ENCODE peak calls at places on chromosomes 11 and 22, in eight cellular contexts. One of them, this sample, is unnamed.

GRCh38 chr11:26730711-26731460 is 9.0 kb upstream of the SLC5A12 start:
- DNase-seq in ovary: no peak
- DNase-seq in psoas muscle: no peak
- DNase-seq in left ventricle myocardium inferior: no peak
- DNase-seq in AG04450: no peak
- DNase-seq in sigmoid colon: no peak
- DNase-seq in heart right ventricle: no peak
- DNase-seq in dorsolateral prefrontal cortex: no peak
- DNase-seq in this sample: no peak

GRCh38 chr11:128845334-128845780 is 21.7 kb downstream of the KCNJ1 start:
- DNase-seq in ovary: no peak
- DNase-seq in psoas muscle: no peak
- DNase-seq in left ventricle myocardium inferior: no peak
- DNase-seq in AG04450: no peak
- DNase-seq in sigmoid colon: no peak
- DNase-seq in heart right ventricle: no peak
- DNase-seq in dorsolateral prefrontal cortex: no peak
- DNase-seq in this sample: no peak

GRCh38 chr11:117643606-117644300 is 153.3 kb downstream of the DSCAML1 start:
- DNase-seq in ovary: peak
- DNase-seq in psoas muscle: no peak
- DNase-seq in left ventricle myocardium inferior: no peak
- DNase-seq in AG04450: no peak
- DNase-seq in sigmoid colon: peak
- DNase-seq in heart right ventricle: no peak
- DNase-seq in dorsolateral prefrontal cortex: no peak
- DNase-seq in this sample: no peak

GRCh38 chr11:65117206-65118096 is at the start of gene ZNHIT2:
- DNase-seq in ovary: peak
- DNase-seq in psoas muscle: peak
- DNase-seq in left ventricle myocardium inferior: peak
- DNase-seq in AG04450: peak
- DNase-seq in sigmoid colon: peak
- DNase-seq in heart right ventricle: peak
- DNase-seq in dorsolateral prefrontal cortex: peak
- DNase-seq in this sample: peak

GRCh38 chr22:50072714-50073538 is 12.3 kb downstream of the MLC1 start:
- DNase-seq in ovary: no peak
- DNase-seq in psoas muscle: no peak
- DNase-seq in left ventricle myocardium inferior: no peak
- DNase-seq in AG04450: no peak
- DNase-seq in sigmoid colon: no peak
- DNase-seq in heart right ventricle: no peak
- DNase-seq in dorsolateral prefrontal cortex: no peak
- DNase-seq in this sample: no peak

GRCh38 chr11:2899080-2899783 is 13.7 kb upstream of the CDKN1C start:
- DNase-seq in ovary: no peak
- DNase-seq in psoas muscle: no peak
- DNase-seq in left ventricle myocardium inferior: no peak
- DNase-seq in AG04450: no peak
- DNase-seq in sigmoid colon: peak
- DNase-seq in heart right ventricle: no peak
- DNase-seq in dorsolateral prefrontal cortex: no peak
- DNase-seq in this sample: no peak

GRCh38 chr11:119584193-119585037 is 144.6 kb downstream of the NECTIN1 start:
- DNase-seq in ovary: peak
- DNase-seq in psoas muscle: peak
- DNase-seq in left ventricle myocardium inferior: no peak
- DNase-seq in AG04450: peak
- DNase-seq in sigmoid colon: peak
- DNase-seq in heart right ventricle: no peak
- DNase-seq in dorsolateral prefrontal cortex: peak
- DNase-seq in this sample: no peak

GRCh38 chr11:35618497-35619029 is 303 bp downstream of the FJX1 start:
- DNase-seq in ovary: no peak
- DNase-seq in psoas muscle: no peak
- DNase-seq in left ventricle myocardium inferior: peak
- DNase-seq in AG04450: no peak
- DNase-seq in sigmoid colon: peak
- DNase-seq in heart right ventricle: peak
- DNase-seq in dorsolateral prefrontal cortex: peak
- DNase-seq in this sample: no peak

GRCh38 chr22:45531944-45532631 is 29.4 kb downstream of the FBLN1 start:
- DNase-seq in ovary: no peak
- DNase-seq in psoas muscle: no peak
- DNase-seq in left ventricle myocardium inferior: no peak
- DNase-seq in AG04450: no peak
- DNase-seq in sigmoid colon: no peak
- DNase-seq in heart right ventricle: no peak
- DNase-seq in dorsolateral prefrontal cortex: no peak
- DNase-seq in this sample: no peak

GRCh38 chr11:66593650-66594049 is 665 bp downstream of the CCS start:
- DNase-seq in ovary: no peak
- DNase-seq in psoas muscle: no peak
- DNase-seq in left ventricle myocardium inferior: no peak
- DNase-seq in AG04450: no peak
- DNase-seq in sigmoid colon: no peak
- DNase-seq in heart right ventricle: no peak
- DNase-seq in dorsolateral prefrontal cortex: no peak
- DNase-seq in this sample: no peak

GRCh38 chr22:32562396-32562795 is 87.8 kb downstream of the FBXO7 start:
- DNase-seq in ovary: no peak
- DNase-seq in psoas muscle: no peak
- DNase-seq in left ventricle myocardium inferior: no peak
- DNase-seq in AG04450: no peak
- DNase-seq in sigmoid colon: peak
- DNase-seq in heart right ventricle: peak
- DNase-seq in dorsolateral prefrontal cortex: no peak
- DNase-seq in this sample: no peak

GRCh38 chr11:124942446-124943202 is 6.8 kb upstream of the HEPACAM start:
- DNase-seq in ovary: no peak
- DNase-seq in psoas muscle: no peak
- DNase-seq in left ventricle myocardium inferior: no peak
- DNase-seq in AG04450: no peak
- DNase-seq in sigmoid colon: no peak
- DNase-seq in heart right ventricle: no peak
- DNase-seq in dorsolateral prefrontal cortex: peak
- DNase-seq in this sample: no peak

GRCh38 chr11:95262994-95263764 is 32.2 kb upstream of the SESN3 start:
- DNase-seq in ovary: no peak
- DNase-seq in psoas muscle: no peak
- DNase-seq in left ventricle myocardium inferior: no peak
- DNase-seq in AG04450: no peak
- DNase-seq in sigmoid colon: no peak
- DNase-seq in heart right ventricle: no peak
- DNase-seq in dorsolateral prefrontal cortex: no peak
- DNase-seq in this sample: no peak

GRCh38 chr11:107769189-107769588 is 57.3 kb upstream of the SLN start:
- DNase-seq in ovary: no peak
- DNase-seq in psoas muscle: no peak
- DNase-seq in left ventricle myocardium inferior: no peak
- DNase-seq in AG04450: no peak
- DNase-seq in sigmoid colon: no peak
- DNase-seq in heart right ventricle: no peak
- DNase-seq in dorsolateral prefrontal cortex: no peak
- DNase-seq in this sample: peak

GRCh38 chr11:57477507-57478189 is 17.3 kb downstream of the RTN4RL2 start:
- DNase-seq in ovary: no peak
- DNase-seq in psoas muscle: no peak
- DNase-seq in left ventricle myocardium inferior: no peak
- DNase-seq in AG04450: no peak
- DNase-seq in sigmoid colon: no peak
- DNase-seq in heart right ventricle: no peak
- DNase-seq in dorsolateral prefrontal cortex: no peak
- DNase-seq in this sample: no peak

GRCh38 chr22:50525991-50526848 is 822 bp upstream of the SCO2 start:
- DNase-seq in ovary: peak
- DNase-seq in psoas muscle: peak
- DNase-seq in left ventricle myocardium inferior: peak
- DNase-seq in AG04450: no peak
- DNase-seq in sigmoid colon: peak
- DNase-seq in heart right ventricle: peak
- DNase-seq in dorsolateral prefrontal cortex: peak
- DNase-seq in this sample: no peak

DNA sequence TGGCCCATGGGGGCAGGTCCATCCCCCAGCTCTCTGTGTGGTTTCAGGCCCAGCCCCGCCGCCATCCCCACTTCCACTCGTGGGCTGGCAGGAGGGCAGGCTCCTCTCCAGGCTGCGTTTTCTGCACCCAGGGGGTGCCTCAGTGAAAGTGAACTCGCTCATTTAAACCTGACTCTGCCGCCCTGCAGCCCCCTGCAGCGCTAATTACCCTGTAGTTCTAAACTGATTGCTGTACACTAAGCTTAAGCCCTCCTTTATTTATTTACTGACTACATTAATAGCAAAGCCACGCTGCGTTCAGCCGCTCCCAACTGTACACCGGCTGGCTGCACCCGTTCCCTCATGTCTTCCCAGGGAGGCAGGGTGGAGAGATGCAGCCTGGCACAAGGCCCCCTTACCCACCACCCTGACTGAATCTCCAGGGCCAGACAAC is 36.6 kb upstream of the NNMT start:
- DNase-seq in ovary: peak
- DNase-seq in psoas muscle: no peak
- DNase-seq in left ventricle myocardium inferior: no peak
- DNase-seq in AG04450: no peak
- DNase-seq in sigmoid colon: peak
- DNase-seq in heart right ventricle: no peak
- DNase-seq in dorsolateral prefrontal cortex: no peak
- DNase-seq in this sample: no peak
- H3K27ac ChIP-seq in ovary: no peak
- H3K27ac ChIP-seq in psoas muscle: peak
- H3K27ac ChIP-seq in left ventricle myocardium inferior: peak
- H3K27ac ChIP-seq in AG04450: no peak
- H3K27ac ChIP-seq in sigmoid colon: peak
- H3K27ac ChIP-seq in heart right ventricle: peak
- H3K27ac ChIP-seq in dorsolateral prefrontal cortex: peak
- H3K27ac ChIP-seq in this sample: no peak

DNA sequence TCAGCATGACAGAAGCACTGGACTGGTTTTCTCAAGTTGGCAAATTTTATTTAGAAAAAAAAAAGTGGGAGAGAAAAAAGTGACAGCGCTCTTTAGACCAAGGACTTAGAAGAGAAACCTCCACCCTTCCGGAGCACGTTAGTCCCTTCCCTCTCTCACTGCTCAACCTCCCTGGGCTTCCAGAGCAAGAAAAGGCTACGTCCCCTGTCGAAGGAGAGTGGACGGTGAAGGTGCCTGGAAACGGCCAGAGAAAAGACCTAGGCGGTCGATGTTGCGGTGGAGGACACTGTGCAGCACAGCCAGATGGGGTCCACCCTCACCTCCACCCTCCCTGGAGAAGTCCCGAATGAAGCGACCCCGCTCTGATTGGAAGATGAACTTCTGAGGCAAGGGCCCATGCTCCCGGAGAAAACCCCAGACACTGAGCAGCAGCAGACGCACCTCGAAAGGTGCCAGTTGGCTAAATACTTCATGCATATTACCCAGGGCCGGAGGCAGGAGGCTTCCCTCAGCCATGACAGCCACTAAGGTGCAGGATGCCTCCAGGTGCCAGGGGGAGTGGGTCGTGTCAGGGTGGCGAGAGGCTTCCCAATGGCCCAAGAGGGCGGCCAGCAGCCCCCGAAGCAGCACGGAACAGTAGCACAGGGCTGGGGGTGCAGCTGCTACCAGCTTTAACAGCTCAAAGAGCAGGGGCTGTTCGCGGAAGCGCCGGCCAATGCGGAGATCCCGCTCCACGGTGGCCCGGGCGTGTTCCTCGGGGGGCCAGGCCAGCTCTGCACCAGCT is 604 bp upstream of the GANAB start:
- DNase-seq in ovary: peak
- DNase-seq in psoas muscle: no peak
- DNase-seq in left ventricle myocardium inferior: no peak
- DNase-seq in AG04450: no peak
- DNase-seq in sigmoid colon: peak
- DNase-seq in heart right ventricle: no peak
- DNase-seq in dorsolateral prefrontal cortex: no peak
- DNase-seq in this sample: no peak
- TF ChIP-seq CTCF in ovary: no peak
- TF ChIP-seq CTCF in psoas muscle: no peak
- TF ChIP-seq CTCF in left ventricle myocardium inferior: no peak
- TF ChIP-seq CTCF in AG04450: no peak
- TF ChIP-seq CTCF in sigmoid colon: no peak
- TF ChIP-seq CTCF in heart right ventricle: no peak
- TF ChIP-seq CTCF in dorsolateral prefrontal cortex: no peak
- TF ChIP-seq CTCF in this sample: no peak

GRCh38 chr11:43944761-43945311 is 2.4 kb downstream of the C11orf96 start:
- DNase-seq in ovary: peak
- DNase-seq in psoas muscle: peak
- DNase-seq in left ventricle myocardium inferior: peak
- DNase-seq in AG04450: no peak
- DNase-seq in sigmoid colon: peak
- DNase-seq in heart right ventricle: peak
- DNase-seq in dorsolateral prefrontal cortex: peak
- DNase-seq in this sample: no peak

GRCh38 chr11:43943931-43944751 is 1.7 kb downstream of the C11orf96 start:
- DNase-seq in ovary: peak
- DNase-seq in psoas muscle: peak
- DNase-seq in left ventricle myocardium inferior: no peak
- DNase-seq in AG04450: no peak
- DNase-seq in sigmoid colon: peak
- DNase-seq in heart right ventricle: no peak
- DNase-seq in dorsolateral prefrontal cortex: peak
- DNase-seq in this sample: no peak

GRCh38 chr11:43941257-43941879 is 1.1 kb upstream of the C11orf96 start:
- DNase-seq in ovary: peak
- DNase-seq in psoas muscle: no peak
- DNase-seq in left ventricle myocardium inferior: no peak
- DNase-seq in AG04450: no peak
- DNase-seq in sigmoid colon: peak
- DNase-seq in heart right ventricle: no peak
- DNase-seq in dorsolateral prefrontal cortex: no peak
- DNase-seq in this sample: no peak

GRCh38 chr11:43943357-43943930 is 1.0 kb downstream of the C11orf96 start:
- DNase-seq in ovary: peak
- DNase-seq in psoas muscle: no peak
- DNase-seq in left ventricle myocardium inferior: no peak
- DNase-seq in AG04450: no peak
- DNase-seq in sigmoid colon: no peak
- DNase-seq in heart right ventricle: no peak
- DNase-seq in dorsolateral prefrontal cortex: no peak
- DNase-seq in this sample: no peak

GRCh38 chr11:43942651-43943356 is 367 bp downstream of the C11orf96 start:
- DNase-seq in ovary: peak
- DNase-seq in psoas muscle: peak
- DNase-seq in left ventricle myocardium inferior: no peak
- DNase-seq in AG04450: no peak
- DNase-seq in sigmoid colon: peak
- DNase-seq in heart right ventricle: peak
- DNase-seq in dorsolateral prefrontal cortex: peak
- DNase-seq in this sample: no peak
- H3K27ac ChIP-seq in ovary: peak
- H3K27ac ChIP-seq in psoas muscle: peak
- H3K27ac ChIP-seq in left ventricle myocardium inferior: peak
- H3K27ac ChIP-seq in AG04450: no peak
- H3K27ac ChIP-seq in sigmoid colon: peak
- H3K27ac ChIP-seq in heart right ventricle: peak
- H3K27ac ChIP-seq in dorsolateral prefrontal cortex: peak
- H3K27ac ChIP-seq in this sample: no peak

DNA sequence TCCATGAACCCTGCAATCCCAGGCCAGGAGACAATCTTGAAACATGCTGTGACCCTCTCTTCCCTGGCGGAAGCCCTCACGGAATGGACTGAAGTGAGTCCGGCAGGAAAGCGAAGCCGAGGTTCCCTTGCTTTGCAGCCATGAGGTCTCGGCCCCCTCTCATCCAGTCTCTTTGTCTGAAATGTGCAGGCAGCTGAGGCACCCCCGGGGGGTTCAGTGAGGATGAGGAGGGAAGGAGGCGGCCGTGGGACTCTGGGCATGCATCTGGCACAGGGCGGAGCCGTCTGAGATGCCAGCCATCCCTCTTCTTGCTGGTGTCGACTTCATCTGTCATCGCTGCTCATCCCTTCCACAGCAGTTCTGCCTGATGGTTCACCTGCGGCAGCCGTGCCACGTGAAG is 1485.7 kb downstream of the BRD1 start:
- DNase-seq in ovary: peak
- DNase-seq in psoas muscle: no peak
- DNase-seq in left ventricle myocardium inferior: no peak
- DNase-seq in AG04450: no peak
- DNase-seq in sigmoid colon: peak
- DNase-seq in heart right ventricle: no peak
- DNase-seq in dorsolateral prefrontal cortex: no peak
- DNase-seq in this sample: no peak
- TF ChIP-seq CTCF in ovary: no peak
- TF ChIP-seq CTCF in psoas muscle: no peak
- TF ChIP-seq CTCF in left ventricle myocardium inferior: no peak
- TF ChIP-seq CTCF in AG04450: no peak
- TF ChIP-seq CTCF in sigmoid colon: no peak
- TF ChIP-seq CTCF in heart right ventricle: no peak
- TF ChIP-seq CTCF in dorsolateral prefrontal cortex: no peak
- TF ChIP-seq CTCF in this sample: no peak